ENCODE peak calls at places on chromosomes 11 and 22, in five cellular contexts. One of them, this sample, is unnamed.

GRCh38 chr11:118896921-118897591 is 13.4 kb downstream of the CXCR5 start:
- DNase-seq in neural progenitor cell: no peak
- DNase-seq in choroid plexus epithelial cell: no peak
- DNase-seq in mesendoderm: no peak
- DNase-seq in tibial nerve: no peak
- DNase-seq in this sample: no peak

GRCh38 chr11:65095427-65095826 is 587 bp upstream of the VPS51 start:
- DNase-seq in neural progenitor cell: no peak
- DNase-seq in choroid plexus epithelial cell: no peak
- DNase-seq in mesendoderm: no peak
- DNase-seq in tibial nerve: no peak
- DNase-seq in this sample: no peak

GRCh38 chr22:44567846-44568493 is 69.9 kb upstream of the RTL6 start:
- DNase-seq in neural progenitor cell: no peak
- DNase-seq in choroid plexus epithelial cell: peak
- DNase-seq in mesendoderm: peak
- DNase-seq in tibial nerve: no peak
- DNase-seq in this sample: peak

GRCh38 chr11:115178705-115179104 is 325.5 kb downstream of the CADM1 start:
- DNase-seq in neural progenitor cell: peak
- DNase-seq in choroid plexus epithelial cell: no peak
- DNase-seq in mesendoderm: no peak
- DNase-seq in tibial nerve: no peak
- DNase-seq in this sample: no peak

GRCh38 chr11:112005422-112006094 is 19.6 kb upstream of the DLAT start:
- DNase-seq in neural progenitor cell: no peak
- DNase-seq in choroid plexus epithelial cell: no peak
- DNase-seq in mesendoderm: no peak
- DNase-seq in tibial nerve: no peak
- DNase-seq in this sample: no peak

GRCh38 chr11:77106321-77106720 is 3.7 kb downstream of the OMP start:
- DNase-seq in neural progenitor cell: no peak
- DNase-seq in choroid plexus epithelial cell: no peak
- DNase-seq in mesendoderm: no peak
- DNase-seq in tibial nerve: no peak
- DNase-seq in this sample: no peak

GRCh38 chr22:32836286-32836859 is 34.9 kb downstream of the TIMP3 start:
- DNase-seq in neural progenitor cell: peak
- DNase-seq in choroid plexus epithelial cell: peak
- DNase-seq in mesendoderm: peak
- DNase-seq in tibial nerve: no peak
- DNase-seq in this sample: peak

GRCh38 chr11:67317365-67318238 is 14.3 kb downstream of the SSH3 start:
- DNase-seq in neural progenitor cell: peak
- DNase-seq in choroid plexus epithelial cell: peak
- DNase-seq in mesendoderm: peak
- DNase-seq in tibial nerve: peak
- DNase-seq in this sample: peak

GRCh38 chr11:124481365-124482323 is 36.1 kb upstream of the OR8B8 start:
- DNase-seq in neural progenitor cell: peak
- DNase-seq in choroid plexus epithelial cell: peak
- DNase-seq in mesendoderm: peak
- DNase-seq in tibial nerve: no peak
- DNase-seq in this sample: peak

GRCh38 chr11:104443387-104443786 is 279.4 kb upstream of the PDGFD start:
- DNase-seq in neural progenitor cell: no peak
- DNase-seq in choroid plexus epithelial cell: no peak
- DNase-seq in mesendoderm: no peak
- DNase-seq in tibial nerve: no peak
- DNase-seq in this sample: no peak

GRCh38 chr11:47714554-47715081 is 551 bp downstream of the AGBL2 start:
- DNase-seq in neural progenitor cell: peak
- DNase-seq in choroid plexus epithelial cell: peak
- DNase-seq in mesendoderm: peak
- DNase-seq in tibial nerve: peak
- DNase-seq in this sample: peak

GRCh38 chr11:70278994-70279393 is 8.5 kb downstream of the PPFIA1 start:
- DNase-seq in neural progenitor cell: no peak
- DNase-seq in choroid plexus epithelial cell: no peak
- DNase-seq in mesendoderm: no peak
- DNase-seq in tibial nerve: no peak
- DNase-seq in this sample: no peak

GRCh38 chr11:25981998-25982397 is 349.9 kb upstream of the ANO3 start:
- DNase-seq in neural progenitor cell: peak
- DNase-seq in choroid plexus epithelial cell: peak
- DNase-seq in mesendoderm: peak
- DNase-seq in tibial nerve: peak
- DNase-seq in this sample: peak

GRCh38 chr11:69848196-69848595 is 29.0 kb upstream of the FGF3 start:
- DNase-seq in neural progenitor cell: no peak
- DNase-seq in choroid plexus epithelial cell: peak
- DNase-seq in mesendoderm: no peak
- DNase-seq in tibial nerve: no peak
- DNase-seq in this sample: no peak

GRCh38 chr11:109039611-109040010 is 374.7 kb downstream of the DDX10 start:
- DNase-seq in neural progenitor cell: no peak
- DNase-seq in choroid plexus epithelial cell: no peak
- DNase-seq in mesendoderm: no peak
- DNase-seq in tibial nerve: no peak
- DNase-seq in this sample: no peak

GRCh38 chr11:72238492-72239295 is 5.3 kb downstream of the PHOX2A start:
- DNase-seq in neural progenitor cell: no peak
- DNase-seq in choroid plexus epithelial cell: no peak
- DNase-seq in mesendoderm: peak
- DNase-seq in tibial nerve: no peak
- DNase-seq in this sample: no peak

GRCh38 chr11:82750643-82751139 is 17.0 kb upstream of the FAM181B start:
- DNase-seq in neural progenitor cell: peak
- DNase-seq in choroid plexus epithelial cell: no peak
- DNase-seq in mesendoderm: peak
- DNase-seq in tibial nerve: no peak
- DNase-seq in this sample: peak

GRCh38 chr11:3989891-3990290 is 104.7 kb upstream of the RRM1 start:
- DNase-seq in neural progenitor cell: no peak
- DNase-seq in choroid plexus epithelial cell: no peak
- DNase-seq in mesendoderm: no peak
- DNase-seq in tibial nerve: no peak
- DNase-seq in this sample: peak

GRCh38 chr11:71294846-71295600 is 42.6 kb upstream of the SHANK2 start:
- DNase-seq in neural progenitor cell: no peak
- DNase-seq in choroid plexus epithelial cell: no peak
- DNase-seq in mesendoderm: no peak
- DNase-seq in tibial nerve: no peak
- DNase-seq in this sample: no peak

GRCh38 chr11:64727131-64727530 is 4.1 kb upstream of the NRXN2 start:
- DNase-seq in neural progenitor cell: no peak
- DNase-seq in choroid plexus epithelial cell: no peak
- DNase-seq in mesendoderm: no peak
- DNase-seq in tibial nerve: no peak
- DNase-seq in this sample: no peak

GRCh38 chr11:132874638-132875037 is 657.7 kb downstream of the OPCML start:
- DNase-seq in neural progenitor cell: no peak
- DNase-seq in choroid plexus epithelial cell: peak
- DNase-seq in mesendoderm: no peak
- DNase-seq in tibial nerve: no peak
- DNase-seq in this sample: no peak

GRCh38 chr11:11454671-11455223 is 101.7 kb upstream of the CSNK2A3 start:
- DNase-seq in neural progenitor cell: no peak
- DNase-seq in choroid plexus epithelial cell: no peak
- DNase-seq in mesendoderm: peak
- DNase-seq in tibial nerve: no peak
- DNase-seq in this sample: no peak

GRCh38 chr22:17009640-17010291 is 1.7 kb upstream of the GAB4 start:
- DNase-seq in neural progenitor cell: no peak
- DNase-seq in choroid plexus epithelial cell: no peak
- DNase-seq in mesendoderm: peak
- DNase-seq in tibial nerve: no peak
- DNase-seq in this sample: no peak

GRCh38 chr22:17012267-17012666 is 4.2 kb upstream of the GAB4 start:
- DNase-seq in neural progenitor cell: no peak
- DNase-seq in choroid plexus epithelial cell: no peak
- DNase-seq in mesendoderm: no peak
- DNase-seq in tibial nerve: no peak
- DNase-seq in this sample: no peak

GRCh38 chr22:17007257-17007656 is 765 bp downstream of the GAB4 start:
- DNase-seq in neural progenitor cell: no peak
- DNase-seq in choroid plexus epithelial cell: no peak
- DNase-seq in mesendoderm: no peak
- DNase-seq in tibial nerve: no peak
- DNase-seq in this sample: no peak

GRCh38 chr22:17013396-17014100 is 5.5 kb upstream of the GAB4 start:
- DNase-seq in neural progenitor cell: no peak
- DNase-seq in choroid plexus epithelial cell: no peak
- DNase-seq in mesendoderm: no peak
- DNase-seq in tibial nerve: no peak
- DNase-seq in this sample: no peak

DNA sequence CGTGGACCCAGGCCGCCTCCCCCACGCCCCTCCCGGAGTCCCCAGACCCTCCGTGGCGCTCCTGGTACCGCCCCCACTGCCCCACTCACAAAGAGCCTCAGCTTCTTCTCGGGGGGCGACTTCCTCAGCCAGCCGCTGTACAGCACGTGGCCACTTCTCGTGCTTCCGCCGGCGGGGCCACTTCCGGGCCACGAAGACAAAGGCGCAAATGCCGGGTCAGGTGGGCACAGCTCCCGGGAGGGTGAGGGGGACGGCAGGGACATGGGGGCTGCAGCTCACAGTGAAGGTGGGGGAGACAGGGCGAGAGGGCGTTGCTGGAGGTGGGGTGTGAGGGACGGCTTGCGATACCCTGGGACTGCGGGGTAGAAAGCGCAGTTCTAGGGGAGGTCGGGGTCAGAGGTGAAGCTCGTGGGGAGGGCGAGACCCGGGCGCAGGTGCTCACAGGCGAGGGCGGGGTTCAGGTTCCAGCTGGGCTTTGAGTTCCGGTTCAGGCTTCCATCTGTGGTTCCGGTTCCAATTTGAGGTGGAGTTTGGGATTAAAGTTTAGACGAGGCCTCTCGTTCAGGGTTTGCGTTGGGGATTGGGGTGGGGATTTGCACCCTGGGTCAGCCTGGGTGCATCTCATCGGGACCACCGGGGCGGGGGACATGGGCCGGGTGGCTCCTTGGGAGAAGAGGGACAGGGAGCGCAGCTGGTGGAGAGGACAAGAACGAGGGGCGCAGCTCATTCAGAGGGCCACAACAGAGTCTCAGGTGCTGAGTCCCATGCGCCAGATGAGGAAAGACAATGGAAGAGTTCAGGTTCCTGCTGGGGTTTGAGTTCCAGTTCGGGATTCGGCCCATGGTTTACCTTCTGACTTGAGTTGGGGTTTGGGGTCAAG is at the start of gene GAB4:
- DNase-seq in neural progenitor cell: no peak
- DNase-seq in choroid plexus epithelial cell: no peak
- DNase-seq in mesendoderm: no peak
- DNase-seq in tibial nerve: no peak
- DNase-seq in this sample: no peak
- H3K4me3 ChIP-seq in neural progenitor cell: no peak
- H3K4me3 ChIP-seq in choroid plexus epithelial cell: no peak
- H3K4me3 ChIP-seq in mesendoderm: no peak
- H3K4me3 ChIP-seq in tibial nerve: peak
- H3K4me3 ChIP-seq in this sample: no peak

GRCh38 chr22:50269573-50270301 is 443 bp downstream of the MAPK11 start:
- DNase-seq in neural progenitor cell: no peak
- DNase-seq in choroid plexus epithelial cell: peak
- DNase-seq in mesendoderm: no peak
- DNase-seq in tibial nerve: no peak
- DNase-seq in this sample: peak
- H3K4me3 ChIP-seq in neural progenitor cell: peak
- H3K4me3 ChIP-seq in choroid plexus epithelial cell: peak
- H3K4me3 ChIP-seq in mesendoderm: no peak
- H3K4me3 ChIP-seq in tibial nerve: peak
- H3K4me3 ChIP-seq in this sample: peak

GRCh38 chr11:518463-519202 is 11.6 kb upstream of the RNH1 start:
- DNase-seq in neural progenitor cell: peak
- DNase-seq in choroid plexus epithelial cell: peak
- DNase-seq in mesendoderm: peak
- DNase-seq in tibial nerve: peak
- DNase-seq in this sample: peak
- H3K4me3 ChIP-seq in neural progenitor cell: no peak
- H3K4me3 ChIP-seq in choroid plexus epithelial cell: peak
- H3K4me3 ChIP-seq in mesendoderm: no peak
- H3K4me3 ChIP-seq in tibial nerve: peak
- H3K4me3 ChIP-seq in this sample: peak

GRCh38 chr11:1336836-1337646 is 27.6 kb upstream of the TOLLIP start:
- DNase-seq in neural progenitor cell: peak
- DNase-seq in choroid plexus epithelial cell: no peak
- DNase-seq in mesendoderm: peak
- DNase-seq in tibial nerve: peak
- DNase-seq in this sample: no peak
- H3K4me3 ChIP-seq in neural progenitor cell: peak
- H3K4me3 ChIP-seq in choroid plexus epithelial cell: no peak
- H3K4me3 ChIP-seq in mesendoderm: no peak
- H3K4me3 ChIP-seq in tibial nerve: peak
- H3K4me3 ChIP-seq in this sample: no peak